ENCODE peak calls at places on chromosomes 5 and 9, in seven cellular contexts. Q is astrocyte; H is HCT116; Z is endodermal cell; Y is GM23248; U is SJSA1; D is CD8-positive, alpha-beta memory T cell. W is an unnamed sample.

GRCh38 chr9:99075246-99075912 is 29.5 kb upstream of the TGFBR1 start:
- DNase-seq in Q (no peak), H (no peak), Z (no peak), Y (peak; percentile 80), U (peak; percentile 46), D (no peak), W (peak; percentile 96)

GRCh38 chr5:110043025-110043424 is 353.3 kb downstream of the MAN2A1 start:
- DNase-seq in Q (no peak), H (no peak), Z (no peak), Y (no peak), U (no peak), D (no peak), W (no peak)

GRCh38 chr5:114467729-114468128 is 105.9 kb downstream of the KCNN2 start:
- DNase-seq in Q (no peak), H (no peak), Z (no peak), Y (no peak), U (no peak), D (no peak), W (no peak)

GRCh38 chr9:28648723-28649122 is 1075.4 kb upstream of the C9orf72 start:
- DNase-seq in Q (no peak), H (no peak), Z (no peak), Y (no peak), U (no peak), D (no peak), W (peak; percentile 21)

GRCh38 chr5:134246771-134247329 is 21.0 kb upstream of the PPP2CA start:
- DNase-seq in Q (no peak), H (no peak), Z (no peak), Y (peak; percentile 25), U (no peak), D (no peak), W (no peak)

GRCh38 chr5:7615566-7616061 is 219.7 kb downstream of the ADCY2 start:
- DNase-seq in Q (peak; percentile 27), H (no peak), Z (no peak), Y (peak; percentile 8), U (no peak), D (no peak), W (no peak)

GRCh38 chr9:134314039-134314949 is 12.0 kb upstream of the RXRA start:
- DNase-seq in Q (no peak), H (no peak), Z (no peak), Y (no peak), U (no peak), D (no peak), W (no peak)

GRCh38 chr5:137492321-137492720 is 6.8 kb downstream of the SPOCK1 start:
- DNase-seq in Q (peak; percentile 98), H (no peak), Z (no peak), Y (peak; percentile 39), U (no peak), D (no peak), W (no peak)

GRCh38 chr9:132412089-132412488 is 2.1 kb downstream of the CFAP77 start:
- DNase-seq in Q (no peak), H (peak; percentile 8), Z (peak; percentile 85), Y (peak; percentile 51), U (no peak), D (no peak), W (peak; percentile 22)

GRCh38 chr5:15069407-15069905 is 197.9 kb upstream of the ANKH start:
- DNase-seq in Q (no peak), H (no peak), Z (no peak), Y (no peak), U (peak; percentile 9), D (no peak), W (no peak)

GRCh38 chr9:130766031-130766903 is 68.8 kb upstream of the ABL1 start:
- DNase-seq in Q (peak; percentile 71), H (no peak), Z (no peak), Y (no peak), U (no peak), D (no peak), W (no peak)

DNA sequence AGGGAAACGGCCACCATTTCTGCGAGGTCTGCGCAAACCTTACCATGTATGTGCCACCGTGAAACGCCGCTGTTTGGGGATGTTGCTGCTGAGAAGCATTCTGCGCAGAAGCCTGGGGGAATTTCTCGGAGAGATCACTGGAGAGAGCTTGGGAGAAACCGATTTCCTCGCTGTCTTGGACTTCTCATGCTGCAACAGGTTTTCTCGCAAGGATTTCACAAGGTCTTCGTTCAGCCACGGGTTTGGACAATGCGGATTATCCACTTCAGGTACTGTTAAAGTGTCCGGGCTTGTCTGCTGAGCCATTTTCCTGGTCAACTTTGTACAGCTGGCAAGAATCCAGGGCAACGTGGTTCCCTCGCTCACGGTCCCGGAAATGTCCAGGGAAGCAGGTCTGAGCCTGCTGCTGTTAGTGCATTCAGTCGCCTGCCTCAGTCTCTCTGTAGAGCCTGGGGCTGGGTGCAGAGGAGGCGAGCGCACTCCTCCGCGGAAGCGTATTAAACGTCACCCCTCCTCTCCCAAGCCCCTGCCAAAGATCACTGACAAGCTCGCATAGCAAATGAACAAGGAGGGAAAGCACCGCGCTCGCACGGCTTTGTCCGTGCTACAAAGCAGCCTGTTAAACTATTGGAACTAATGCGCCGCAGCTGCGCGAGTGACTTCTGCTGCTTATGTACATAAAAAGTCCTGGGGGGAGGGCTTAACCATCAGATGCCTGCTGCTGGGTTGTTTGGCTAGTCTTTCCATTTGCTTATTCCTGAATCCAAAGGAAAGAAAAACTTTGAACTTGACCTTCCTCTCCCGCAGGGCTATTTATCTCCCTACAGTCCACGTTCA is 125.1 kb downstream of the PDE4D start:
- DNase-seq in Q (peak; percentile 87), H (no peak), Z (peak; percentile 75), Y (peak; percentile 70), U (peak; percentile 59), D (no peak), W (peak; percentile 97)
- H3K27me3 ChIP-seq in Q (no peaks in the 10 kb centered on the region), H (peaks cover 32% of the 10 kb centered on the region), Z (peaks cover 36% of the 10 kb centered on the region), Y (peaks cover 15% of the 10 kb centered on the region), U (peaks cover 2% of the 10 kb centered on the region), D (peaks cover 4% of the 10 kb centered on the region), W (no peaks in the 10 kb centered on the region)

GRCh38 chr9:89495824-89496555 is 1.9 kb downstream of the SEMA4D start:
- DNase-seq in Q (no peak), H (no peak), Z (no peak), Y (no peak), U (no peak), D (no peak), W (no peak)
- H3K4me1 ChIP-seq in Q (no peaks in the 10 kb centered on the region), H (peaks cover 12% of the 10 kb centered on the region), Z (peaks cover 4% of the 10 kb centered on the region), Y (no peaks in the 10 kb centered on the region), U (no peaks in the 10 kb centered on the region), D (peaks cover 84% of the 10 kb centered on the region), W (no peaks in the 10 kb centered on the region)

GRCh38 chr9:91428927-91429351 is 5.3 kb upstream of the NFIL3 start:
- DNase-seq in Q (no peak), H (no peak), Z (no peak), Y (peak; percentile 80), U (no peak), D (no peak), W (no peak)

GRCh38 chr9:91426123-91426745 is 2.6 kb upstream of the NFIL3 start:
- DNase-seq in Q (no peak), H (peak; percentile 51), Z (no peak), Y (peak; percentile 67), U (peak; percentile 24), D (no peak), W (no peak)

GRCh38 chr9:91429501-91429900 is 5.9 kb upstream of the NFIL3 start:
- DNase-seq in Q (no peak), H (no peak), Z (no peak), Y (no peak), U (no peak), D (no peak), W (no peak)

GRCh38 chr9:91427873-91428272 is 4.2 kb upstream of the NFIL3 start:
- DNase-seq in Q (peak; percentile 75), H (peak; percentile 84), Z (no peak), Y (peak; percentile 85), U (no peak), D (no peak), W (no peak)

DNA sequence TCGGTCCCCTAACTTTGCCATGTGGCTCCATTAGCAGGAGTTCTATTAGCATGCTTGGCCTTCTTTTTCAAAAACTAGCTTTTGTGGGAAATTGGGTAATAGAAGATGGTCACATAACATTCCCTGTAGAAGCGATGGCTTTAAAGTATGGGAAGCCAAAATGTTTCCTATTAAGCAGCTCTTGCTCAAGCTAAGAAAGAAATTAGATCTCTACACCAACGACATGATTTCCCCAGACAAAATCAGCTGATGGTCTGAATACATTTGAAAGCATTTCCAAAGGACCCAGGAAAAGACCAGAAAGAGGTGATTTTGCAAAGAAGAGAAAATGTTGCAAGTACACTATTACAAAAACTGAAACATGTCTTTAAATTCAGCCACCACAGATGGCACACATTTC is 4.8 kb upstream of the NFIL3 start:
- DNase-seq in Q (no peak), H (no peak), Z (no peak), Y (peak; percentile 35), U (no peak), D (no peak), W (no peak)
- H3K27me3 ChIP-seq in Q (no peaks in the 10 kb centered on the region), H (no peaks in the 10 kb centered on the region), Z (peaks cover 21% of the 10 kb centered on the region), Y (no peaks in the 10 kb centered on the region), U (no peaks in the 10 kb centered on the region), D (no peaks in the 10 kb centered on the region), W (no peaks in the 10 kb centered on the region)

GRCh38 chr9:120936764-120937122 is 10.1 kb upstream of the TRAF1 start:
- DNase-seq in Q (no peak), H (no peak), Z (no peak), Y (no peak), U (no peak), D (no peak), W (no peak)
- H3K4me1 ChIP-seq in Q (peaks cover 38% of the 10 kb centered on the region), H (peaks cover 14% of the 10 kb centered on the region), Z (peaks cover 11% of the 10 kb centered on the region), Y (peaks cover 49% of the 10 kb centered on the region), U (peaks cover 42% of the 10 kb centered on the region), D (peaks cover 62% of the 10 kb centered on the region), W (peaks cover 20% of the 10 kb centered on the region)

GRCh38 chr5:2755811-2756210 is 4.3 kb upstream of the IRX2 start:
- DNase-seq in Q (no peak), H (no peak), Z (no peak), Y (peak; percentile 71), U (no peak), D (no peak), W (no peak)
- H3K27me3 ChIP-seq in Q (peaks cover 7% of the 10 kb centered on the region), H (no peaks in the 10 kb centered on the region), Z (peaks cover 74% of the 10 kb centered on the region), Y (no peaks in the 10 kb centered on the region), U (no peaks in the 10 kb centered on the region), D (no peaks in the 10 kb centered on the region), W (no peaks in the 10 kb centered on the region)

DNA sequence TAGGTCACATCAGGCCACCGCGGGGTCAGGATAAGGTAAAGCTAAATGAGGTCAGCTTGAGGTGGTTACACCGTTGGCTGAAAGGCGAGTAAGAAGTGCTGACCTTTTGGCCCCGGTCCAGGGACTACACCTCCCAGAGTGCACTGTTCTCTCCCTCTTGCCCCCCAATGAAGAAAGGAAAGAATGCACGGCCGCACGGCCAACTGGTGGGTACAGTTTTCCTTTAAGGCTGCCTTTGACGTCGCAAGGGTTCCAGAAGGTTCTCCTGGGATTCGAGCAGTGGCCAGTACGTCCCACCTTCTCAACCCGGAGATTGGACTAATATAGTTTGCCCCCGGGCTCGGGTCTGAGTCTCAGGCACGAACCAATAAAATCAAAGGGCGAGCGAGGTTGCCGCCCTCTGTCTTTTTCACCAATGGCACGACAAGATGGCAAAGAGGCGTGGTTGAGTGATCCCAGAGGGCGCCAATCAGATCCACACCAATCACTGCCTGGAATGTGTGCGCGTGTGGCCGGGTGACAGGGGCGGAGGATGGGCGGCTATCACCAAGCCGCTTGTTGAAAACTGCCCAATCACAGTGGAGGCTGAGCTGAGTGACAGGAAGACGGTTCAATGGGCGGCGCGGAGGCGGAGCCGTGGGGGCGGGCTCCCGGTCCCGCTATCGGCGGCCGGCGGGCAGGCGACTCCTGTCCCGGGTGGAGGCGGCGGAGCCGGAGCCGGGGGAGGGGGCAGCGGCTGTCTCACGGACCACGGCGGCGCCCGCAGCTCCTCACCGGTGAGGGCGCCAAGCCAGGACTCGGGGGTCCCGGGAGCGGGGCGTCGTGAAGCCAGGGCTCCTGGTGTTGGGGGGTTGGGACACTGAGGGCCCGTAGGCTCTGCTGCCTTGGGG is at the start of gene DNAJB5:
- DNase-seq in Q (peak; percentile 99), H (peak; percentile 99), Z (peak; percentile 100), Y (peak; percentile 99), U (peak; percentile 93), D (peak; percentile 94), W (peak; percentile 99)
- H3K4me1 ChIP-seq in Q (peaks cover 46% of the 10 kb centered on the region), H (peaks cover 21% of the 10 kb centered on the region), Z (peaks cover 16% of the 10 kb centered on the region), Y (peaks cover 64% of the 10 kb centered on the region), U (peaks cover 11% of the 10 kb centered on the region), D (peaks cover 43% of the 10 kb centered on the region), W (peaks cover 24% of the 10 kb centered on the region)

W was measured in SJCRH30.